ENCODE peak calls at places on chromosomes 12 and 14, in ten cellular contexts. Z is endodermal cell; O is testis; Q is psoas muscle; M is IMR-90; N is ovary; I is CD8-positive, alpha-beta memory T cell; X is uterus; K is WERI-Rb-1; U is tibial artery. V is an unnamed sample.

GRCh38 chr12:82655751-82656150 is 31.0 kb upstream of the TMTC2 start:
- DNase-seq in Z (no peak), O (no peak), Q (no peak), M (no peak), N (no peak), I (no peak), X (no peak), K (peak; percentile 70), U (no peak), V (no peak)

GRCh38 chr12:113066806-113067400 is 10.4 kb downstream of the DTX1 start:
- DNase-seq in Z (peak; percentile 68), O (no peak), Q (no peak), M (no peak), N (no peak), I (no peak), X (no peak), K (no peak), U (no peak), V (no peak)

GRCh38 chr12:70070494-70071007 is 172.7 kb upstream of the CNOT2 start:
- DNase-seq in Z (no peak), O (no peak), Q (no peak), M (no peak), N (no peak), I (no peak), X (no peak), K (no peak), U (no peak), V (no peak)

GRCh38 chr14:101442451-101442850 is 118.8 kb upstream of the DIO3 start:
- DNase-seq in Z (peak; percentile 21), O (no peak), Q (no peak), M (no peak), N (peak; percentile 47), I (peak; percentile 26), X (no peak), K (no peak), U (no peak), V (no peak)

GRCh38 chr12:117212563-117213190 is 22.4 kb upstream of the FBXO21 start:
- DNase-seq in Z (peak; percentile 95), O (peak; percentile 91), Q (peak; percentile 68), M (peak; percentile 71), N (peak; percentile 81), I (peak; percentile 42), X (peak; percentile 70), K (peak; percentile 68), U (peak; percentile 78), V (peak; percentile 49)

GRCh38 chr12:105860556-105861207 is 278.1 kb downstream of the NUAK1 start:
- DNase-seq in Z (peak; percentile 55), O (no peak), Q (no peak), M (no peak), N (no peak), I (no peak), X (no peak), K (no peak), U (no peak), V (no peak)

GRCh38 chr12:112839386-112839972 is 47.9 kb downstream of the RPH3A start:
- DNase-seq in Z (peak; percentile 62), O (no peak), Q (no peak), M (peak; percentile 47), N (no peak), I (no peak), X (no peak), K (no peak), U (no peak), V (no peak)

GRCh38 chr12:30329281-30329680 is 366.4 kb downstream of the IPO8 start:
- DNase-seq in Z (no peak), O (no peak), Q (no peak), M (no peak), N (no peak), I (no peak), X (no peak), K (no peak), U (no peak), V (no peak)

GRCh38 chr12:70366581-70367267 is 634 bp downstream of the KCNMB4 start:
- DNase-seq in Z (peak; percentile 89), O (peak; percentile 55), Q (peak; percentile 65), M (peak; percentile 31), N (peak; percentile 45), I (peak; percentile 45), X (peak; percentile 28), K (peak; percentile 56), U (peak; percentile 23), V (peak; percentile 45)

GRCh38 chr12:121536058-121536928 is 44.5 kb downstream of the KDM2B start:
- DNase-seq in Z (peak; percentile 95), O (peak; percentile 88), Q (peak; percentile 91), M (peak; percentile 88), N (peak; percentile 85), I (peak; percentile 38), X (peak; percentile 83), K (peak; percentile 90), U (peak; percentile 95), V (peak; percentile 50)

GRCh38 chr12:82411561-82412230 is 53.4 kb downstream of the METTL25 start:
- DNase-seq in Z (no peak), O (no peak), Q (no peak), M (peak; percentile 21), N (no peak), I (no peak), X (no peak), K (no peak), U (no peak), V (no peak)

GRCh38 chr14:70086685-70087379 is 101.9 kb downstream of the SLC8A3 start:
- DNase-seq in Z (peak; percentile 72), O (peak; percentile 58), Q (no peak), M (peak; percentile 54), N (no peak), I (no peak), X (no peak), K (peak; percentile 28), U (no peak), V (no peak)

GRCh38 chr12:34210689-34211530 is 188.6 kb downstream of the ALG10 start:
- DNase-seq in Z (no peak), O (no peak), Q (no peak), M (no peak), N (no peak), I (no peak), X (no peak), K (no peak), U (no peak), V (no peak)

GRCh38 chr12:34210183-34210582 is 187.9 kb downstream of the ALG10 start:
- DNase-seq in Z (no peak), O (no peak), Q (no peak), M (no peak), N (no peak), I (no peak), X (no peak), K (no peak), U (no peak), V (no peak)

GRCh38 chr12:34207858-34208257 is 185.6 kb downstream of the ALG10 start:
- DNase-seq in Z (no peak), O (no peak), Q (no peak), M (no peak), N (no peak), I (no peak), X (no peak), K (no peak), U (no peak), V (no peak)

GRCh38 chr12:34209259-34209835 is 187.1 kb downstream of the ALG10 start:
- DNase-seq in Z (no peak), O (no peak), Q (no peak), M (no peak), N (no peak), I (no peak), X (no peak), K (no peak), U (no peak), V (no peak)

DNA sequence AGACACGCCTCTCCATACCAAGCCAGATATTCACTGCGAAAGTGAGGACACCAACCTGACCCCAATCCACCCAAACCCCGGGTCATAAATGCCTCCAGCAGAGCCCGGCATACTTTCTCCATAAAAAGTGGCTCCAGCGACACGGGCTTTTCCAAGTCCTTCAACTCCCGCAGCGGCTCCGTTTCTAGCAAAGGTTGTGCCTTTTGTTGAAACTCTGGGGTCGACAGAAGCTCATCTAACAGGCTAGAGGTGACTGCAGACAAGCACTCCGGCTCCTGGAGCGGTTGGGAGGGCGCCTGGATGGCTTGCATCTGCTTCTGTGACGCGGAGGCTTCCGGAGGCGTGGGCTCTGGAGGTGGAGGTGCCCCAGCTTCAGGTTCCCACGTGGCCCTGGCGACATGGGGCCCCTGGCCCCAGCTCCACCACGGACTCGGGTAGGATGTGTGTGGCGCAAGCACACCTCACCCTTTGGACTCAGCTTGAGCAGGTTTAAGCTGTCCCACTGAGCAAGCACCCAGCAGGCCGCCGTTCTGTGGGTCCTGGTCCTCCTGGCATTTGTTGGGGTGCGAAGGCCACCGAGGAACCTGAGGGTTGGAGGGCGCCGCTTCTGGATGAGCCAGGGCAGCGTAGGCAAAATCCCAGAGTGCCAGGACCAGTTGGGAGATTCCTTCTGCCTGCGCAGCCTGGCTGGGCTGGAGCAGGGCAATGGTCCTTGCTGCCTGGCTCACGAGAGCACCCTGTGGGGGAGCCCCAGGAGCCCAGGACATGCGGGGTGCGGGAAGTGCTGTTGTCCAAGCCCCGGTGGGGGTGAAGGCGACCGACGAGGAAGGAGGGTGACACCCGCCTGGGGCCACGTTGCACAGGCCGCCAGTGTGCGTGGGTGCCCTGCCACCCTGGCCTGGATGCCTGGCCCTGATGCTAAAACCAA is 186.3 kb downstream of the ALG10 start:
- DNase-seq in Z (no peak), O (no peak), Q (no peak), M (no peak), N (no peak), I (no peak), X (no peak), K (no peak), U (no peak), V (no peak)
- H3K9me3 ChIP-seq in Z (peaks cover 59% of the 10 kb centered on the region), O (no peaks in the 10 kb centered on the region), Q (no peaks in the 10 kb centered on the region), M (peaks cover 61% of the 10 kb centered on the region), N (no peaks in the 10 kb centered on the region), I (no peaks in the 10 kb centered on the region), X (no peaks in the 10 kb centered on the region), K (no peaks in the 10 kb centered on the region), U (no peaks in the 10 kb centered on the region), V (no peaks in the 10 kb centered on the region)

GRCh38 chr12:130186101-130186465 is 23.8 kb downstream of the FZD10 start:
- DNase-seq in Z (no peak), O (no peak), Q (no peak), M (no peak), N (no peak), I (no peak), X (no peak), K (no peak), U (no peak), V (no peak)
- H3K9me3 ChIP-seq in Z (no peaks in the 10 kb centered on the region), O (no peaks in the 10 kb centered on the region), Q (no peaks in the 10 kb centered on the region), M (peaks cover 36% of the 10 kb centered on the region), N (no peaks in the 10 kb centered on the region), I (no peaks in the 10 kb centered on the region), X (no peaks in the 10 kb centered on the region), K (peaks cover 3% of the 10 kb centered on the region), U (no peaks in the 10 kb centered on the region), V (no peaks in the 10 kb centered on the region)

GRCh38 chr12:38289396-38289795 is 27.2 kb upstream of the ALG10B start:
- DNase-seq in Z (no peak), O (no peak), Q (no peak), M (no peak), N (no peak), I (no peak), X (no peak), K (no peak), U (no peak), V (no peak)
- H3K9me3 ChIP-seq in Z (peaks cover 57% of the 10 kb centered on the region), O (no peaks in the 10 kb centered on the region), Q (no peaks in the 10 kb centered on the region), M (no peaks in the 10 kb centered on the region), N (no peaks in the 10 kb centered on the region), I (no peaks in the 10 kb centered on the region), X (no peaks in the 10 kb centered on the region), K (no peaks in the 10 kb centered on the region), U (no peaks in the 10 kb centered on the region), V (no peaks in the 10 kb centered on the region)

DNA sequence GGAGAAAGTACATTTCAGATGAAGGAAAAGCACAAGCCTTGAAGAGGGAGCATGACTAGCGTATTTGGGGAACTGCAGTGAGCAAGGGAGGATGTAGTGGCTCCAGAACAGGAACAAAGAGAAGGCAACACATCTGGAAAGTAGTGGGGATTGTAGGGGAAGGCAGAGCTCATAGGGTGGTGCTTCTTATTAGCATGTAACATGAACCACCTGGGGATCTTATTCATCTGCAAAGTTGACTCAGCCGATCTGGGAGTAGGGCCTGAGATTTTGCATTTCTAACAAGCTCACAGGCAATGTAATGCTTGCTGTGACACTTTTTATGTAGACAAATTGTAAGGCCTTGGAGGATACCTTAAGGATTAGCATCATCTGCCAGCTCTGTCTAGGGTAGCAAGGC is 447.3 kb downstream of the NELL2 start:
- DNase-seq in Z (peak; percentile 81), O (no peak), Q (no peak), M (no peak), N (no peak), I (no peak), X (no peak), K (no peak), U (no peak), V (no peak)
- H3K9me3 ChIP-seq in Z (no peaks in the 10 kb centered on the region), O (no peaks in the 10 kb centered on the region), Q (no peaks in the 10 kb centered on the region), M (no peaks in the 10 kb centered on the region), N (peaks cover 4% of the 10 kb centered on the region), I (no peaks in the 10 kb centered on the region), X (no peaks in the 10 kb centered on the region), K (no peaks in the 10 kb centered on the region), U (no peaks in the 10 kb centered on the region), V (no peaks in the 10 kb centered on the region)